ENCODE peak calls at places on chromosomes 1 and 21, in seven cellular contexts. Y is SK-N-SH, E is H1, J is HCT116, T is K562, X is HepG2, G is GM12878. W is an unnamed sample.

GRCh38 chr21:16162953-16163352 is 433.2 kb downstream of the USP25 start:
- DNase-seq in Y (no peak), E (no peak), J (no peak), T (no peak), X (no peak), G (no peak), W (no peak)

GRCh38 chr1:3186526-3186921 is 117.5 kb downstream of the PRDM16 start:
- DNase-seq in Y (no peak), E (no peak), J (no peak), T (peak; percentile 30), X (no peak), G (no peak), W (peak; percentile 31)

GRCh38 chr1:151948506-151948905 is 39.2 kb upstream of the THEM4 start:
- DNase-seq in Y (no peak), E (no peak), J (no peak), T (no peak), X (no peak), G (no peak), W (no peak)

GRCh38 chr1:153697873-153698647 is 19.6 kb downstream of the NPR1 start:
- DNase-seq in Y (peak; percentile 49), E (peak; percentile 65), J (no peak), T (peak; percentile 77), X (no peak), G (no peak), W (no peak)

GRCh38 chr1:182795563-182796228 is 6.1 kb downstream of the NPL start:
- DNase-seq in Y (no peak), E (no peak), J (no peak), T (peak; percentile 63), X (no peak), G (no peak), W (no peak)

GRCh38 chr1:20248954-20249612 is 41.6 kb upstream of the VWA5B1 start:
- DNase-seq in Y (no peak), E (no peak), J (no peak), T (no peak), X (no peak), G (peak; percentile 3), W (no peak)

GRCh38 chr1:205355054-205355453 is 1.7 kb downstream of the KLHDC8A start:
- DNase-seq in Y (no peak), E (no peak), J (no peak), T (no peak), X (no peak), G (no peak), W (no peak)

GRCh38 chr1:90989302-90989701 is 32.5 kb downstream of the ZNF644 start:
- DNase-seq in Y (no peak), E (no peak), J (no peak), T (no peak), X (no peak), G (no peak), W (no peak)

GRCh38 chr1:201904579-201904978 is 15.9 kb downstream of the SHISA4 start:
- DNase-seq in Y (no peak), E (no peak), J (no peak), T (no peak), X (no peak), G (no peak), W (no peak)

GRCh38 chr1:204331275-204331674 is 28.5 kb downstream of the PLEKHA6 start:
- DNase-seq in Y (no peak), E (no peak), J (no peak), T (no peak), X (no peak), G (no peak), W (no peak)

GRCh38 chr21:29232601-29233541 is 65.9 kb upstream of the BACH1 start:
- DNase-seq in Y (no peak), E (no peak), J (no peak), T (peak; percentile 38), X (no peak), G (no peak), W (no peak)

GRCh38 chr1:198699167-198700015 is 60.6 kb downstream of the PTPRC start:
- DNase-seq in Y (no peak), E (peak; percentile 79), J (peak; percentile 59), T (peak; percentile 46), X (peak; percentile 30), G (no peak), W (peak; percentile 27)

GRCh38 chr1:89794406-89794805 is 26.4 kb upstream of the LRRC8D start:
- DNase-seq in Y (no peak), E (no peak), J (no peak), T (no peak), X (no peak), G (no peak), W (no peak)

GRCh38 chr1:227869851-227870305 is 54.4 kb downstream of the PRSS38 start:
- DNase-seq in Y (no peak), E (no peak), J (no peak), T (no peak), X (no peak), G (no peak), W (no peak)

GRCh38 chr1:100351095-100351884 is 1.0 kb upstream of the CDC14A start:
- DNase-seq in Y (peak; percentile 82), E (peak; percentile 93), J (peak; percentile 86), T (peak; percentile 98), X (peak; percentile 93), G (peak; percentile 82), W (peak; percentile 40)

GRCh38 chr1:227944931-227945890 is 2.5 kb downstream of the WNT9A start:
- DNase-seq in Y (peak; percentile 30), E (no peak), J (no peak), T (no peak), X (no peak), G (no peak), W (peak; percentile 50)

GRCh38 chr1:173663159-173663558 is 6.5 kb downstream of the ANKRD45 start:
- DNase-seq in Y (no peak), E (no peak), J (no peak), T (no peak), X (no peak), G (no peak), W (no peak)

GRCh38 chr1:93820554-93821411 is 58.2 kb downstream of the DNTTIP2 start:
- DNase-seq in Y (no peak), E (no peak), J (no peak), T (no peak), X (no peak), G (no peak), W (no peak)

GRCh38 chr1:168447871-168448270 is 95.9 kb downstream of the XCL2 start:
- DNase-seq in Y (no peak), E (no peak), J (no peak), T (no peak), X (no peak), G (no peak), W (no peak)

GRCh38 chr1:165647970-165648369 is 16.9 kb downstream of the MGST3 start:
- DNase-seq in Y (no peak), E (no peak), J (no peak), T (no peak), X (no peak), G (no peak), W (no peak)

GRCh38 chr21:36134820-36135390 is at the start of gene CBR3:
- DNase-seq in Y (peak; percentile 74), E (no peak), J (no peak), T (no peak), X (no peak), G (no peak), W (peak; percentile 72)

GRCh38 chr21:42586406-42586805 is 67.0 kb upstream of the PDE9A start:
- DNase-seq in Y (no peak), E (no peak), J (no peak), T (no peak), X (no peak), G (no peak), W (no peak)

GRCh38 chr1:18299441-18300338 is 181.0 kb upstream of the KLHDC7A start:
- DNase-seq in Y (peak; percentile 73), E (peak; percentile 62), J (peak; percentile 10), T (peak; percentile 47), X (peak; percentile 13), G (no peak), W (peak; percentile 47)

GRCh38 chr1:14304381-14304865 is 294.1 kb upstream of the KAZN start:
- DNase-seq in Y (no peak), E (no peak), J (no peak), T (no peak), X (no peak), G (no peak), W (no peak)

GRCh38 chr1:187509091-187509490 is 680.3 kb downstream of the PLA2G4A start:
- DNase-seq in Y (no peak), E (no peak), J (no peak), T (no peak), X (no peak), G (no peak), W (no peak)

GRCh38 chr1:232367293-232367692 is 262.6 kb downstream of the SIPA1L2 start:
- DNase-seq in Y (no peak), E (no peak), J (no peak), T (no peak), X (no peak), G (no peak), W (no peak)
- TF ChIP-seq JUND in Y (no peak), E (no peak), J (no peak), T (no peak), X (no peak), G (no peak), W (no peak)

GRCh38 chr1:25484096-25484495 is 53.4 kb downstream of the MACO1 start:
- DNase-seq in Y (no peak), E (no peak), J (no peak), T (no peak), X (no peak), G (no peak), W (peak; percentile 56)

GRCh38 chr1:25484533-25484932 is 53.8 kb downstream of the MACO1 start:
- DNase-seq in Y (no peak), E (no peak), J (no peak), T (no peak), X (no peak), G (no peak), W (no peak)

GRCh38 chr1:25485536-25486235 is 55.0 kb downstream of the MACO1 start:
- DNase-seq in Y (no peak), E (no peak), J (no peak), T (no peak), X (no peak), G (no peak), W (no peak)

GRCh38 chr1:25486602-25487001 is 55.9 kb downstream of the MACO1 start:
- DNase-seq in Y (no peak), E (no peak), J (no peak), T (no peak), X (no peak), G (no peak), W (no peak)

GRCh38 chr1:25487628-25488027 is 55.8 kb upstream of the LDLRAP1 start:
- DNase-seq in Y (peak; percentile 37), E (no peak), J (no peak), T (peak; percentile 57), X (peak; percentile 8), G (no peak), W (no peak)
- TF ChIP-seq JUND in Y (no peak), E (no peak), J (no peak), T (no peak), X (no peak), G (no peak), W (no peak)

DNA sequence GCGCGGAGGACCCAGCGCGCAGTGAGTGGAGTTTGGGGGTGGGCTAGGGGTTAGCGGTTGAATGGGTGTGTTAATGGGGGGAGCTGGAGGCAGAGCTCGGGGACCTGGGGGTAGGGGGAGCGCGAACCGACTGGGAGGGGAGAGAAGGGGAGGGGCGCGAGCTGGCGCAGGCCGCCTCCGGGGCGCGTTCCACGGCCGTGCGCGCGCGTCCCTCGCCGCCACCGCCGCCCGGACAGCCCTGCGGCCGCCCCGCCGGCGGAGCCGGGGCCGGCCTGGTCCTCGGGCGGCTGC is at the start of gene ADGRL2:
- DNase-seq in Y (peak; percentile 88), E (no peak), J (no peak), T (no peak), X (no peak), G (no peak), W (no peak)
- TF ChIP-seq JUND in Y (no peak), E (no peak), J (no peak), T (no peak), X (no peak), G (no peak), W (no peak)

GRCh38 chr1:21324368-21325137 is 34.3 kb upstream of the ECE1 start:
- DNase-seq in Y (peak; percentile 76), E (no peak), J (peak; percentile 94), T (peak; percentile 79), X (no peak), G (peak; percentile 41), W (peak; percentile 51)
- TF ChIP-seq JUND in Y (peak; percentile 79), E (no peak), J (no peak), T (peak; percentile 84), X (no peak), G (no peak), W (no peak)

W was measured in T47D.